ENCODE peak calls at places on chromosomes 2 and 18, in four cellular contexts. K, S, Q and P are unnamed samples.

GRCh38 chr2:121903037-121903689 is 147.7 kb downstream of the TSN start:
- DNase-seq in K (no peak), S (peak), Q (no peak), P (no peak)

GRCh38 chr18:1846640-1847039 is 724.7 kb downstream of the METTL4 start:
- DNase-seq in K (no peak), S (no peak), Q (no peak), P (no peak)

GRCh38 chr2:241018051-241018891 is 19.9 kb downstream of the SNED1 start:
- DNase-seq in K (no peak), S (peak), Q (no peak), P (peak)

GRCh38 chr2:15481000-15481399 is 80.1 kb downstream of the NBAS start:
- DNase-seq in K (no peak), S (no peak), Q (no peak), P (no peak)

GRCh38 chr18:27202771-27203170 is 17.7 kb upstream of the CHST9 start:
- DNase-seq in K (no peak), S (no peak), Q (no peak), P (no peak)

GRCh38 chr2:135225781-135226180 is 173.7 kb downstream of the RAB3GAP1 start:
- DNase-seq in K (no peak), S (peak), Q (no peak), P (no peak)

GRCh38 chr18:692841-693240 is 19.6 kb downstream of the ENOSF1 start:
- DNase-seq in K (no peak), S (no peak), Q (no peak), P (no peak)

GRCh38 chr2:149561309-149561926 is 26.2 kb downstream of the MMADHC start:
- DNase-seq in K (peak), S (peak), Q (peak), P (no peak)

GRCh38 chr2:31319391-31320175 is 85.6 kb downstream of the EHD3 start:
- DNase-seq in K (peak), S (peak), Q (peak), P (no peak)

GRCh38 chr2:106537711-106538275 is 50.6 kb downstream of the CD8B2 start:
- DNase-seq in K (no peak), S (no peak), Q (no peak), P (no peak)

GRCh38 chr18:58552057-58552461 is 76.8 kb downstream of the ALPK2 start:
- DNase-seq in K (no peak), S (peak), Q (peak), P (no peak)

GRCh38 chr2:174117951-174118930 is 130.1 kb downstream of the OLA1 start:
- DNase-seq in K (no peak), S (peak), Q (no peak), P (no peak)

GRCh38 chr18:46067431-46068007 is 4.5 kb downstream of the PSTPIP2 start:
- DNase-seq in K (peak), S (no peak), Q (no peak), P (no peak)

GRCh38 chr2:143730155-143730949 is 601.1 kb downstream of the ARHGAP15 start:
- DNase-seq in K (no peak), S (peak), Q (no peak), P (no peak)

GRCh38 chr2:171107803-171108202 is 52.9 kb downstream of the TLK1 start:
- DNase-seq in K (no peak), S (no peak), Q (no peak), P (no peak)

GRCh38 chr18:31723998-31724711 is 36.5 kb downstream of the SLC25A52 start:
- DNase-seq in K (no peak), S (peak), Q (no peak), P (peak)

GRCh38 chr18:31723639-31723997 is 37.1 kb downstream of the SLC25A52 start:
- DNase-seq in K (no peak), S (no peak), Q (no peak), P (no peak)

GRCh38 chr18:31720867-31721266 is 36.5 kb upstream of the B4GALT6 start:
- DNase-seq in K (no peak), S (peak), Q (no peak), P (no peak)

GRCh38 chr18:31721596-31721995 is 37.2 kb upstream of the B4GALT6 start:
- DNase-seq in K (no peak), S (no peak), Q (no peak), P (no peak)

DNA sequence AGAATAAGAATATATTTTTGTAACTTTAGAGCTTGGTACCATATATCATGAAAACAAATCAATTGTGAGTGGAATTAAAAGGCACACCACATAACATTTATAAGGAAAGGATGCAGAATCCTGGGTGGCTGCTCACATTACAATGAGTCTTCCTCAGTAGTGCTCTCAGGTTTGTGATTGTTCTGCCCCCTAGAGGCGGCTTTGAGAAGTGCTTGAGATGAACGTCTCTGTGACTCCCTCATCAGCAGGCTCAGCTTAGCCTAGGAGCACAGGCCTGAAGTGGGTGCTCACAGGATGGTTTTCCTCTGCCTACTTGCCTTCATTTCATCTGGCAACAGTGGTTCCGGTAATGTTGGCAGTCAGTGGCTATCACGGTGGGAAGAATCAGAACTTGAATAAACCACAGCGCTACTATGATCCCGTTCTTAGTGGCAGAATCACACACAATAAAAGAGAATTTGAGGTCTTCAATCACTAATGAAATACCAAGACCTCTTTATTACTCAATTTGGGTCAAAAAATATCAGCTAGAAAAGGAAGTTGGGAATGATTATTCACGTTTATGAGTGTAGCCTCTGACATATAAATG is 38.1 kb upstream of the B4GALT6 start:
- DNase-seq in K (peak), S (peak), Q (peak), P (peak)
- H3K27ac ChIP-seq in K (no peak), S (no peak), Q (no peak), P (no peak)

GRCh38 chr2:157328133-157328532 is 2.5 kb upstream of the ERMN start:
- DNase-seq in K (no peak), S (no peak), Q (no peak), P (no peak)
- H3K27ac ChIP-seq in K (no peak), S (no peak), Q (no peak), P (no peak)

GRCh38 chr2:239716536-239717318 is 308.4 kb downstream of the NDUFA10 start:
- DNase-seq in K (no peak), S (peak), Q (peak), P (peak)
- H3K27ac ChIP-seq in K (no peak), S (no peak), Q (peak), P (no peak)

GRCh38 chr2:38142627-38143026 is 66.7 kb upstream of the CYP1B1 start:
- DNase-seq in K (no peak), S (no peak), Q (no peak), P (no peak)

GRCh38 chr2:38146302-38146916 is 70.5 kb upstream of the CYP1B1 start:
- DNase-seq in K (no peak), S (peak), Q (peak), P (peak)

GRCh38 chr2:38146917-38147307 is 71.0 kb upstream of the CYP1B1 start:
- DNase-seq in K (no peak), S (peak), Q (peak), P (no peak)

GRCh38 chr2:38147333-38148121 is 71.6 kb upstream of the CYP1B1 start:
- DNase-seq in K (no peak), S (peak), Q (no peak), P (no peak)

DNA sequence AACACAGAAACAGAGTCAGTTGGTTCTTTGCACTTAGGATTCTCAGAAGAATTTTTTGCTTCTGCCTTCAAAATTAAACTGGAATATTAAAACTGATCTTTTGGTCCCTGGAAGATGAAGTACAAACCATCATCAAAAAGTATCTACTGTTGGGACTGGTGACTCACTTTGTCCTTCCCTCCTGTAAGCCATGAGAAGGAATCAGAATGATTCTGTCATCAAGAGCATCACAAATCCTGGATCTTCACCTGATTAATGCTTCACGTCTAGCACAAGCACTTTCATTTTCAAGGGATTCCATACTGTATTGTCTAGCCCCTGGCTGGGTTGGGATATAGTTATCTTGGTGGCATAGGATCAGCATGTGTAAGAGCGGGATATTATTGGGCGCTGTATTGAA is 69.3 kb upstream of the CYP1B1 start:
- DNase-seq in K (no peak), S (peak), Q (no peak), P (no peak)
- H3K27ac ChIP-seq in K (no peak), S (peak), Q (peak), P (no peak)

DNA sequence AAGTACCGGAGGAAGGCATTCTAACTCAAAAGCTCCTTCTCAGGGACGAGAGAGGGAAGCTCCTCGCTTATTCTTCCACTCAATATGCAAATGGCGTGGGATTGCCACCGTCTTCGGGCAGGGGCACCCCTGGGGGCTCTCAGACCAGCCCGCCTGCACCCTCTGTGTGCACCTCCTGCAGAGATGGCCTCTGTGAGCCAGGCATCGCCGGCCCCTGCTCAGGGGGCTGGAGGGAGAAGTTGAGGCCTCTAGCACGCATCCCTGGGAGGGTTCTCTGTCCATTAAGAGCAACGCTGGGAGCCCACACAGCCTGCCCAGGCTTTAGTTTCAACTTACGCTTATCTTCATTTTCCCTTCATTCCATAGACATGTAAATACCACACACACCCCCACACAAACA is 125.3 kb downstream of the MBP start:
- DNase-seq in K (no peak), S (no peak), Q (no peak), P (no peak)
- H3K27ac ChIP-seq in K (no peak), S (no peak), Q (no peak), P (peak)

DNA sequence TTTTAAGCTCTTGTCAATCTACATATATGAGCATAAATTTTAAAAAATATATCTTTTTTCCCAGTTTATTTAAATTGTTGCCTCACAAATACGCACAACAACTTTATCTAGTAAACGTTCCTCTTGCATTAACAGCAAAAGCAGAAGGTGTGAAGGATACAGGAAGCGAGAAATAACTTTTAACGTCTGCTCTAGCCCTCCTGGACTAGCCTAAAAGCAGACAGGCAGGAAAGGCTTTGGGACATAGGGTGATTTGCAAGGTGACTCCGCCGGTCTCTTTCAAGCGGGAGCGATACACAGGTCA is 432 bp upstream of the DUSP19 start:
- DNase-seq in K (peak), S (no peak), Q (peak), P (peak)
- H3K27ac ChIP-seq in K (peak), S (no peak), Q (peak), P (peak)

GRCh38 chr2:47072018-47072691 is 83.0 kb downstream of the STPG4 start:
- DNase-seq in K (no peak), S (peak), Q (no peak), P (peak)

GRCh38 chr2:47072728-47073191 is 82.3 kb downstream of the STPG4 start:
- DNase-seq in K (peak), S (no peak), Q (no peak), P (no peak)

GRCh38 chr2:47074691-47075090 is 80.4 kb downstream of the STPG4 start:
- DNase-seq in K (no peak), S (no peak), Q (no peak), P (no peak)

GRCh38 chr2:47073641-47074040 is 81.5 kb downstream of the STPG4 start:
- DNase-seq in K (no peak), S (no peak), Q (no peak), P (no peak)

DNA sequence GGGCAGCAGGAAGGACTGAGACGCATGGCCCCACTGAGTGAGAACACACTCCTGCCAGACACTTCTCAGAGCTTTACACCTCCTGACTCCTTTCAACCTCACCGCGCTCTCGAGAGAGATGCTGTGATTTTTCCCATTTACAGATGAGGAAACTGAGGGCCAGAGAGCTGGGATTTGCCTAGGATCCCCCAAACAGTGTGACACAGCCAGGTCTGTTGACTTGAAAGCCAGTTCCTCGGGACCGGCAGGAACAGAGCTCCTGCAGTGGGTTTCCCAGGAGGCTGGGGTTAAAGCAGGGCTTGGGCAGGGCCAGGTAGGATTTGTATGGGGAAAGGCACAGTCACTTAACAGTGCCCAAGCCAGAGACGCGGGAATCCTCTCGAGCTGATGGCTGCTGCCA is 81.9 kb downstream of the STPG4 start:
- DNase-seq in K (no peak), S (no peak), Q (no peak), P (no peak)
- H3K27ac ChIP-seq in K (no peak), S (peak), Q (no peak), P (peak)

GRCh38 chr2:27811768-27812167 is 40.2 kb downstream of the MRPL33 start:
- DNase-seq in K (no peak), S (no peak), Q (no peak), P (no peak)
- H3K27ac ChIP-seq in K (no peak), S (no peak), Q (no peak), P (no peak)